ENCODE peak calls at places on chromosomes 13 and 19, in seven cellular contexts. One of them, this sample, is unnamed.

GRCh38 chr13:33799950-33800592 is 17.9 kb upstream of the RFC3 start:
- DNase-seq in left ventricle myocardium inferior: no peak
- DNase-seq in AG04450: no peak
- DNase-seq in T-helper 2 cell: no peak
- DNase-seq in activated T-cell treated with anti-CD3 and anti-CD28 coated beads, Interleukin-2, amount 50 U/mL, for 72 hours: no peak
- DNase-seq in fibroblast of pulmonary artery: peak
- DNase-seq in stimulated activated CD8-positive, alpha-beta memory T cell treated with anti-CD3 and anti-CD28 coated beads, Interleukin-2, amount 100 ng/mL, for 1 hour: no peak
- DNase-seq in this sample: no peak

GRCh38 chr19:55485439-55486011 is 537 bp downstream of the NAT14 start:
- DNase-seq in T-helper 2 cell: no peak
- DNase-seq in fibroblast of pulmonary artery: no peak
- DNase-seq in AG04450: no peak
- DNase-seq in left ventricle myocardium inferior: no peak
- DNase-seq in stimulated activated CD8-positive, alpha-beta memory T cell treated with anti-CD3 and anti-CD28 coated beads, Interleukin-2, amount 100 ng/mL, for 1 hour: no peak
- DNase-seq in activated T-cell treated with anti-CD3 and anti-CD28 coated beads, Interleukin-2, amount 50 U/mL, for 72 hours: no peak
- DNase-seq in this sample: no peak

GRCh38 chr19:13089857-13090507 is 12.7 kb downstream of the LYL1 start:
- DNase-seq in left ventricle myocardium inferior: no peak
- DNase-seq in fibroblast of pulmonary artery: no peak
- DNase-seq in activated T-cell treated with anti-CD3 and anti-CD28 coated beads, Interleukin-2, amount 50 U/mL, for 72 hours: no peak
- DNase-seq in T-helper 2 cell: no peak
- DNase-seq in stimulated activated CD8-positive, alpha-beta memory T cell treated with anti-CD3 and anti-CD28 coated beads, Interleukin-2, amount 100 ng/mL, for 1 hour: no peak
- DNase-seq in AG04450: no peak
- DNase-seq in this sample: no peak

GRCh38 chr19:55901369-55902079 is 30.6 kb downstream of the NLRP13 start:
- DNase-seq in fibroblast of pulmonary artery: no peak
- DNase-seq in left ventricle myocardium inferior: no peak
- DNase-seq in AG04450: no peak
- DNase-seq in stimulated activated CD8-positive, alpha-beta memory T cell treated with anti-CD3 and anti-CD28 coated beads, Interleukin-2, amount 100 ng/mL, for 1 hour: no peak
- DNase-seq in activated T-cell treated with anti-CD3 and anti-CD28 coated beads, Interleukin-2, amount 50 U/mL, for 72 hours: no peak
- DNase-seq in T-helper 2 cell: no peak
- DNase-seq in this sample: no peak

GRCh38 chr13:27334774-27335490 is 64.3 kb downstream of the RASL11A start:
- DNase-seq in AG04450: peak
- DNase-seq in left ventricle myocardium inferior: no peak
- DNase-seq in activated T-cell treated with anti-CD3 and anti-CD28 coated beads, Interleukin-2, amount 50 U/mL, for 72 hours: no peak
- DNase-seq in T-helper 2 cell: no peak
- DNase-seq in stimulated activated CD8-positive, alpha-beta memory T cell treated with anti-CD3 and anti-CD28 coated beads, Interleukin-2, amount 100 ng/mL, for 1 hour: no peak
- DNase-seq in fibroblast of pulmonary artery: no peak
- DNase-seq in this sample: no peak

GRCh38 chr19:17952041-17952976 is 14.6 kb upstream of the KCNN1 start:
- DNase-seq in activated T-cell treated with anti-CD3 and anti-CD28 coated beads, Interleukin-2, amount 50 U/mL, for 72 hours: no peak
- DNase-seq in T-helper 2 cell: peak
- DNase-seq in left ventricle myocardium inferior: no peak
- DNase-seq in stimulated activated CD8-positive, alpha-beta memory T cell treated with anti-CD3 and anti-CD28 coated beads, Interleukin-2, amount 100 ng/mL, for 1 hour: no peak
- DNase-seq in fibroblast of pulmonary artery: no peak
- DNase-seq in AG04450: no peak
- DNase-seq in this sample: no peak

GRCh38 chr13:98307744-98308524 is 130.9 kb upstream of the RNF113B start:
- DNase-seq in AG04450: no peak
- DNase-seq in stimulated activated CD8-positive, alpha-beta memory T cell treated with anti-CD3 and anti-CD28 coated beads, Interleukin-2, amount 100 ng/mL, for 1 hour: no peak
- DNase-seq in left ventricle myocardium inferior: peak
- DNase-seq in T-helper 2 cell: no peak
- DNase-seq in activated T-cell treated with anti-CD3 and anti-CD28 coated beads, Interleukin-2, amount 50 U/mL, for 72 hours: no peak
- DNase-seq in fibroblast of pulmonary artery: peak
- DNase-seq in this sample: no peak

GRCh38 chr13:37403776-37404497 is 194.6 kb downstream of the POSTN start:
- DNase-seq in stimulated activated CD8-positive, alpha-beta memory T cell treated with anti-CD3 and anti-CD28 coated beads, Interleukin-2, amount 100 ng/mL, for 1 hour: no peak
- DNase-seq in fibroblast of pulmonary artery: peak
- DNase-seq in activated T-cell treated with anti-CD3 and anti-CD28 coated beads, Interleukin-2, amount 50 U/mL, for 72 hours: no peak
- DNase-seq in AG04450: peak
- DNase-seq in left ventricle myocardium inferior: no peak
- DNase-seq in T-helper 2 cell: no peak
- DNase-seq in this sample: no peak

GRCh38 chr13:72120632-72121031 is 253.6 kb upstream of the DACH1 start:
- DNase-seq in left ventricle myocardium inferior: no peak
- DNase-seq in activated T-cell treated with anti-CD3 and anti-CD28 coated beads, Interleukin-2, amount 50 U/mL, for 72 hours: no peak
- DNase-seq in stimulated activated CD8-positive, alpha-beta memory T cell treated with anti-CD3 and anti-CD28 coated beads, Interleukin-2, amount 100 ng/mL, for 1 hour: no peak
- DNase-seq in T-helper 2 cell: no peak
- DNase-seq in AG04450: no peak
- DNase-seq in fibroblast of pulmonary artery: no peak
- DNase-seq in this sample: no peak

GRCh38 chr13:48078251-48078656 is 16.6 kb downstream of the MED4 start:
- DNase-seq in fibroblast of pulmonary artery: peak
- DNase-seq in left ventricle myocardium inferior: no peak
- DNase-seq in T-helper 2 cell: no peak
- DNase-seq in stimulated activated CD8-positive, alpha-beta memory T cell treated with anti-CD3 and anti-CD28 coated beads, Interleukin-2, amount 100 ng/mL, for 1 hour: no peak
- DNase-seq in activated T-cell treated with anti-CD3 and anti-CD28 coated beads, Interleukin-2, amount 50 U/mL, for 72 hours: peak
- DNase-seq in AG04450: no peak
- DNase-seq in this sample: peak